ENCODE peak calls at places on chromosomes 11 and 22, in six cellular contexts. M is heart right ventricle, P is A549, O is upper lobe of right lung, Z is IMR-90, K is tibial artery. H is an unnamed sample.

GRCh38 chr22:35301370-35301874 is 1.7 kb downstream of the TOM1 start:
- DNase-seq in M (no peak), P (peak; percentile 85), O (peak; percentile 84), Z (peak; percentile 96), K (peak; percentile 54), H (no peak)

GRCh38 chr22:34709641-34710040 is 356.3 kb upstream of the ISX start:
- DNase-seq in M (no peak), P (no peak), O (no peak), Z (no peak), K (no peak), H (peak; percentile 8)

GRCh38 chr11:105109855-105110750 is 29.5 kb downstream of the CARD18 start:
- DNase-seq in M (no peak), P (no peak), O (no peak), Z (peak; percentile 38), K (no peak), H (no peak)

GRCh38 chr11:12301379-12301778 is 76.0 kb upstream of the PARVA start:
- DNase-seq in M (no peak), P (no peak), O (no peak), Z (no peak), K (no peak), H (no peak)

GRCh38 chr22:41775976-41776375 is 24.5 kb upstream of the CCDC134 start:
- DNase-seq in M (no peak), P (no peak), O (no peak), Z (no peak), K (no peak), H (no peak)

GRCh38 chr11:36210529-36210928 is 78.7 kb downstream of the COMMD9 start:
- DNase-seq in M (no peak), P (no peak), O (no peak), Z (no peak), K (no peak), H (peak; percentile 29)

GRCh38 chr11:44774131-44774530 is 47.4 kb downstream of the TSPAN18 start:
- DNase-seq in M (peak; percentile 82), P (no peak), O (no peak), Z (no peak), K (no peak), H (no peak)

GRCh38 chr11:36292311-36292722 is 3.1 kb upstream of the COMMD9 start:
- DNase-seq in M (no peak), P (peak; percentile 35), O (no peak), Z (peak; percentile 47), K (no peak), H (no peak)

GRCh38 chr22:23388492-23389009 is 191.5 kb downstream of the IGLL1 start:
- DNase-seq in M (no peak), P (no peak), O (peak; percentile 60), Z (no peak), K (peak; percentile 15), H (no peak)

DNA sequence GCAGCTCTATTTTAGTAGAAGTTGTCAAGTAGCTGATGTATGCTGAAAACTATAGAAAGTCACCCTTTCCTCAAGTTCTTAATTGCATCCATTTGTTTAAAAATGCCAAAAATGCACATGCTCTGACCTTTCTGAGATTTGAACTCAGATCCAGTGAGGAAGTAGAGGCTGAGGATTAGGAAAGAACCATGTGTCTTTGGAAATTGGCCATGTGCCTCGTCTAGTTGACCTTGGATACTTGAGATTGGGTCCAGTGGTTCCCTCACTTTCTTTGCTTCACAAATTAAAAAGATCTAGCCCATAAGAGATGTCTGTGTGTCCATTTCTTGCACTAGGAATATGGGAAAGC is 128.3 kb downstream of the MAML2 start:
- DNase-seq in M (no peak), P (no peak), O (no peak), Z (no peak), K (no peak), H (no peak)
- H3K27ac ChIP-seq in M (no peak overlapping the region), P (peak overlapping the region; percentile 58), O (peak overlapping the region; percentile 75), Z (peak overlapping the region; percentile 81), K (peak overlapping the region; percentile 72), H (peak overlapping the region; percentile 11)

GRCh38 chr11:111612211-111612610 is 10.0 kb downstream of the SIK2 start:
- DNase-seq in M (no peak), P (no peak), O (no peak), Z (peak; percentile 78), K (no peak), H (no peak)
- H3K27ac ChIP-seq in M (no peak overlapping the region), P (no peak overlapping the region), O (no peak overlapping the region), Z (peak overlapping the region; percentile 87), K (no peak overlapping the region), H (no peak overlapping the region)

GRCh38 chr22:39475902-39476301 is 19.1 kb downstream of the MGAT3 start:
- DNase-seq in M (peak; percentile 54), P (no peak), O (no peak), Z (no peak), K (no peak), H (no peak)

GRCh38 chr22:39474351-39474991 is 17.7 kb downstream of the MGAT3 start:
- DNase-seq in M (no peak), P (no peak), O (no peak), Z (peak; percentile 18), K (no peak), H (no peak)

GRCh38 chr22:39476664-39477063 is 19.9 kb downstream of the MGAT3 start:
- DNase-seq in M (no peak), P (no peak), O (no peak), Z (no peak), K (no peak), H (no peak)

GRCh38 chr22:39473856-39474255 is 17.0 kb downstream of the MGAT3 start:
- DNase-seq in M (no peak), P (no peak), O (no peak), Z (no peak), K (no peak), H (no peak)

DNA sequence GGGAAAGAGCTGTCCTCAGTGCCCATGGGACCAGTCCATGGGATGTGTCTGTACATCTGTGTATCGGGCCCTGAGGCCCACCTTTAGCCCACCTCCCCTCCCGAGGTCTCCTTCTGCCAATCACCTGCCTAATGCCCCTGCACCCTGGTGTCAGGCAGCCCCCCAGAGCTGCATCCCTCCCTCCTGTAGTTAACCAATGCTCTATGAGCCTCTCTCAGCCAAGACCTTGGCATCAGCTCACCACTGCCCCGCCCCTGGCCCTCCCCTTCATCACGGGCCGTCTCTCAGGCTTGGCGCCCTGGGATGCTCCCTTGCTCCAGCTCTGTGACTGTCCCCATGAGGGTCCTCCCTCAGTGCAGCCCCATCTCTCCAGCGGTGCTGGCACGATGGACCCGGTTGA is 18.5 kb downstream of the MGAT3 start:
- DNase-seq in M (no peak), P (no peak), O (no peak), Z (no peak), K (no peak), H (no peak)
- H3K27ac ChIP-seq in M (no peak overlapping the region), P (no peak overlapping the region), O (no peak overlapping the region), Z (peak overlapping the region; percentile 71), K (no peak overlapping the region), H (no peak overlapping the region)

GRCh38 chr22:25111579-25112517 is 87.8 kb upstream of the CRYBB3 start:
- DNase-seq in M (no peak), P (no peak), O (peak; percentile 87), Z (no peak), K (peak; percentile 73), H (no peak)

GRCh38 chr22:25112538-25113253 is 87.0 kb upstream of the CRYBB3 start:
- DNase-seq in M (no peak), P (no peak), O (no peak), Z (no peak), K (no peak), H (no peak)

GRCh38 chr22:25110846-25111578 is 88.6 kb upstream of the CRYBB3 start:
- DNase-seq in M (peak; percentile 49), P (peak; percentile 86), O (peak; percentile 84), Z (peak; percentile 67), K (peak; percentile 66), H (peak; percentile 54)

GRCh38 chr22:25110596-25110845 is 89.1 kb upstream of the CRYBB3 start:
- DNase-seq in M (no peak), P (no peak), O (no peak), Z (no peak), K (no peak), H (no peak)

GRCh38 chr22:25109878-25110595 is 89.6 kb upstream of the CRYBB3 start:
- DNase-seq in M (no peak), P (no peak), O (no peak), Z (no peak), K (no peak), H (no peak)
- H3K27ac ChIP-seq in M (no peak overlapping the region), P (peak overlapping the region; percentile 81), O (peak overlapping the region; percentile 88), Z (no peak overlapping the region), K (peak overlapping the region; percentile 78), H (no peak overlapping the region)

GRCh38 chr11:129458756-129459535 is 83.3 kb downstream of the BARX2 start:
- DNase-seq in M (no peak), P (no peak), O (no peak), Z (no peak), K (no peak), H (peak; percentile 76)

GRCh38 chr11:129457321-129457720 is 81.7 kb downstream of the BARX2 start:
- DNase-seq in M (no peak), P (no peak), O (no peak), Z (no peak), K (no peak), H (no peak)

GRCh38 chr11:129455756-129456436 is 80.2 kb downstream of the BARX2 start:
- DNase-seq in M (no peak), P (no peak), O (no peak), Z (no peak), K (no peak), H (no peak)

GRCh38 chr11:129460714-129461113 is 85.1 kb downstream of the BARX2 start:
- DNase-seq in M (no peak), P (no peak), O (no peak), Z (no peak), K (no peak), H (no peak)

GRCh38 chr11:129458278-129458677 is 82.6 kb downstream of the BARX2 start:
- DNase-seq in M (no peak), P (no peak), O (no peak), Z (no peak), K (no peak), H (peak; percentile 88)
- H3K27ac ChIP-seq in M (no peak overlapping the region), P (no peak overlapping the region), O (no peak overlapping the region), Z (no peak overlapping the region), K (no peak overlapping the region), H (peak overlapping the region; percentile 85)

GRCh38 chr11:72814139-72814830 is at the start of gene ATG16L2:
- DNase-seq in M (peak; percentile 90), P (peak; percentile 90), O (peak; percentile 96), Z (peak; percentile 76), K (peak; percentile 75), H (no peak)

GRCh38 chr11:72817966-72818365 is 3.8 kb downstream of the ATG16L2 start:
- DNase-seq in M (no peak), P (no peak), O (no peak), Z (no peak), K (no peak), H (no peak)

GRCh38 chr11:72818971-72819370 is 4.8 kb downstream of the ATG16L2 start:
- DNase-seq in M (no peak), P (no peak), O (no peak), Z (peak; percentile 65), K (no peak), H (no peak)

GRCh38 chr11:72814831-72815618 is 814 bp downstream of the ATG16L2 start:
- DNase-seq in M (no peak), P (peak; percentile 86), O (peak; percentile 75), Z (peak; percentile 54), K (peak; percentile 53), H (no peak)

DNA sequence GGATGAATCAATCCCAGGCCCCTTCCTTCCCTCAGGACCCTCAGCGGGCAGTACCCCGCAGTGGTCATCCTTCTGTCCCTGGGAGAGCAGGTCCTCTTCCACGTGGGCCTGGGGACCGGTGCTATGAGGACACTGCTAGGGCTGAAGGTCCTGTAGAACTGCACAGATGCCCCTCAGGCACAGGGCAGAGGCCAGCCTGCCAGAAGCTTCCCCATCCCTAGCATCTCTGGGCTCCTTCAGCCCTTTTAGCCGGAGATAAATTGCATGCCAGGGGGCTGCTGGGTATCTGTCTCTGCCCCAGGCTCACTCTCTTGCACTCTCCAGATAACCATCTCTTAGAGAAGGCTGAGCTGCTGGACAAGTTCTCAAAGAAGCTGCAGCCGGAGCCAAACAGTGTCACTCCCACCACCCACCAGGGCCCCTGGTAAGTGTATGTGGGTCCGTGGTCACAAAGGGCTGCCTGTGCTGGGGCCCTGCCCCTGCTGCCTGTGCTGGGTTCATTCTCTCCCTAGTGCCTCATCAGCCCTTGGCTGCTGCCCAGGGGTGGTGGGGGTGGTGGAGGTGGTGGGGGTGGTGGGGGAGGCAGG is 2.3 kb downstream of the ATG16L2 start:
- DNase-seq in M (no peak), P (no peak), O (no peak), Z (peak; percentile 18), K (no peak), H (no peak)
- H3K27ac ChIP-seq in M (no peak overlapping the region), P (no peak overlapping the region), O (no peak overlapping the region), Z (no peak overlapping the region), K (no peak overlapping the region), H (no peak overlapping the region)